ENCODE peak calls at places on chromosomes 1 and 21, in six cellular contexts. One of them, this sample, is unnamed.

GRCh38 chr1:59333626-59334277 is 36.9 kb downstream of the FGGY start:
- DNase-seq in uterus: no peak
- DNase-seq in HL-60: peak; percentile 53
- DNase-seq in DND-41: no peak
- DNase-seq in endothelial cell: no peak
- DNase-seq in AG09309: no peak
- DNase-seq in this sample: no peak

GRCh38 chr1:23787701-23788100 is 3.2 kb upstream of the LYPLA2 start:
- DNase-seq in endothelial cell: no peak
- DNase-seq in AG09309: no peak
- DNase-seq in uterus: no peak
- DNase-seq in HL-60: no peak
- DNase-seq in DND-41: no peak
- DNase-seq in this sample: no peak

GRCh38 chr1:234611799-234612351 is 1.9 kb upstream of the IRF2BP2 start:
- DNase-seq in DND-41: peak; percentile 30
- DNase-seq in endothelial cell: no peak
- DNase-seq in HL-60: peak; percentile 57
- DNase-seq in uterus: peak; percentile 42
- DNase-seq in AG09309: no peak
- DNase-seq in this sample: no peak

GRCh38 chr1:45373573-45373972 is 33.3 kb upstream of the MUTYH start:
- DNase-seq in AG09309: no peak
- DNase-seq in uterus: no peak
- DNase-seq in endothelial cell: no peak
- DNase-seq in HL-60: no peak
- DNase-seq in DND-41: no peak
- DNase-seq in this sample: no peak

GRCh38 chr1:53336146-53336545 is 8.3 kb upstream of the LRP8 start:
- DNase-seq in HL-60: no peak
- DNase-seq in AG09309: no peak
- DNase-seq in endothelial cell: no peak
- DNase-seq in DND-41: no peak
- DNase-seq in uterus: no peak
- DNase-seq in this sample: peak; percentile 20

GRCh38 chr1:210597555-210598134 is 268.9 kb downstream of the HHAT start:
- DNase-seq in endothelial cell: no peak
- DNase-seq in HL-60: peak; percentile 32
- DNase-seq in AG09309: peak; percentile 86
- DNase-seq in DND-41: no peak
- DNase-seq in uterus: no peak
- DNase-seq in this sample: no peak

GRCh38 chr1:39450956-39451601 is 40.4 kb upstream of the BMP8A start:
- DNase-seq in DND-41: no peak
- DNase-seq in uterus: no peak
- DNase-seq in AG09309: peak; percentile 39
- DNase-seq in endothelial cell: no peak
- DNase-seq in HL-60: no peak
- DNase-seq in this sample: no peak

GRCh38 chr1:164699815-164700491 is 141.0 kb downstream of the PBX1 start:
- DNase-seq in AG09309: no peak
- DNase-seq in uterus: no peak
- DNase-seq in HL-60: no peak
- DNase-seq in DND-41: no peak
- DNase-seq in endothelial cell: no peak
- DNase-seq in this sample: no peak

GRCh38 chr1:161019767-161020572 is 982 bp downstream of the F11R start:
- DNase-seq in DND-41: no peak
- DNase-seq in AG09309: no peak
- DNase-seq in uterus: no peak
- DNase-seq in endothelial cell: peak; percentile 11
- DNase-seq in HL-60: peak; percentile 18
- DNase-seq in this sample: no peak

GRCh38 chr1:182770193-182770592 is 19.4 kb upstream of the NPL start:
- DNase-seq in uterus: no peak
- DNase-seq in AG09309: no peak
- DNase-seq in HL-60: no peak
- DNase-seq in DND-41: no peak
- DNase-seq in endothelial cell: no peak
- DNase-seq in this sample: no peak

GRCh38 chr1:54517536-54517935 is 30.5 kb upstream of the ACOT11 start:
- DNase-seq in DND-41: no peak
- DNase-seq in endothelial cell: no peak
- DNase-seq in AG09309: no peak
- DNase-seq in HL-60: no peak
- DNase-seq in uterus: no peak
- DNase-seq in this sample: no peak

GRCh38 chr1:54518489-54518888 is 29.5 kb upstream of the ACOT11 start:
- DNase-seq in uterus: no peak
- DNase-seq in AG09309: no peak
- DNase-seq in endothelial cell: no peak
- DNase-seq in HL-60: no peak
- DNase-seq in DND-41: no peak
- DNase-seq in this sample: no peak

GRCh38 chr1:54516249-54516920 is 31.6 kb upstream of the ACOT11 start:
- DNase-seq in DND-41: no peak
- DNase-seq in HL-60: no peak
- DNase-seq in endothelial cell: no peak
- DNase-seq in uterus: no peak
- DNase-seq in AG09309: no peak
- DNase-seq in this sample: no peak

GRCh38 chr1:54519709-54520108 is 28.3 kb upstream of the ACOT11 start:
- DNase-seq in HL-60: no peak
- DNase-seq in AG09309: no peak
- DNase-seq in DND-41: no peak
- DNase-seq in uterus: no peak
- DNase-seq in endothelial cell: peak; percentile 37
- DNase-seq in this sample: no peak
- TF ChIP-seq CTCF in HL-60: no peak
- TF ChIP-seq CTCF in AG09309: no peak
- TF ChIP-seq CTCF in DND-41: peak; percentile 49
- TF ChIP-seq CTCF in uterus: no peak
- TF ChIP-seq CTCF in endothelial cell: peak; percentile 21
- TF ChIP-seq CTCF in this sample: peak; percentile 30

GRCh38 chr1:206905295-206906164 is 8.3 kb downstream of the IL24 start:
- DNase-seq in HL-60: no peak
- DNase-seq in uterus: no peak
- DNase-seq in DND-41: peak; percentile 66
- DNase-seq in AG09309: peak; percentile 88
- DNase-seq in endothelial cell: no peak
- DNase-seq in this sample: no peak
- TF ChIP-seq CTCF in HL-60: no peak
- TF ChIP-seq CTCF in uterus: no peak
- TF ChIP-seq CTCF in DND-41: no peak
- TF ChIP-seq CTCF in AG09309: peak; percentile 17
- TF ChIP-seq CTCF in endothelial cell: no peak
- TF ChIP-seq CTCF in this sample: no peak

DNA sequence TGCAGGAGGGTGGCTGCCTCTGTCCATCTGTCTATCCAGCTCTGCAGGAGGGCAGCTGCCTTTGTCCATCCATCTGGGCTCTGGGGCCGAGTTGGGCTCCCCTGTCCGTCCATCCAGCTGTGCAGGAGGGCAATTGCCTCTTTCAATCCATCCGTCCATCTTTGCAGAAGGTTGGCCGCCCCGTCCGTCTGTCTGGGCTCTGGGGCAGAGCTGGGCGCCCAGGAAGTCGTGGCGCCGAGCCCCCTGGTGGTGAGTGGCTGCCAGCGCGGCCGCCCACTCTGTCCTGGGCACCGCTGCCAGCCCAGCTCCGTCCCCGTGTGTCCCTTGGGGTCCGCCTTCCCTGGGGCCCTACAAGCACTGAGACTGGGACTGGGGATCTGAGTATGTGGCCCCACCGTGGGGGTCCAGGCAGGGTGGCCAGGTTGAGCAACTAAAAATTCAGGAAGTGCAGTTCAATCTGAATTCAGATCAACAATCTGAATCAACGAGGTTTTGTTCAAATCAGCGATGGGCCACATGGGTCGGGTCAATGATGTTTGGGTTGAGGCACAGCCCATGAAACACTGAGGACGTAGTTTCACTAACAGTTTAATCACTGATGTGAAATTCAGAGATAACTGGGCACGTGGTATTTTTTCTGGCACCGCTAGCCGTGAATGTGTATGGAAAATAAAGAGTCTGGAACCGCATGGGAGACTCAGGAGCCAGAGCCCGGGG is 99.1 kb upstream of the ACTRT2 start:
- DNase-seq in AG09309: no peak
- DNase-seq in uterus: no peak
- DNase-seq in DND-41: peak; percentile 17
- DNase-seq in HL-60: no peak
- DNase-seq in endothelial cell: no peak
- DNase-seq in this sample: no peak
- TF ChIP-seq CTCF in AG09309: peak; percentile 7
- TF ChIP-seq CTCF in uterus: no peak
- TF ChIP-seq CTCF in DND-41: peak; percentile 75
- TF ChIP-seq CTCF in HL-60: peak; percentile 18
- TF ChIP-seq CTCF in endothelial cell: peak; percentile 42
- TF ChIP-seq CTCF in this sample: peak; percentile 45

GRCh38 chr1:46991083-46991923 is 32.2 kb upstream of the CYP4X1 start:
- DNase-seq in DND-41: no peak
- DNase-seq in AG09309: no peak
- DNase-seq in uterus: no peak
- DNase-seq in endothelial cell: no peak
- DNase-seq in HL-60: no peak
- DNase-seq in this sample: no peak
- TF ChIP-seq CTCF in DND-41: peak; percentile 53
- TF ChIP-seq CTCF in AG09309: no peak
- TF ChIP-seq CTCF in uterus: no peak
- TF ChIP-seq CTCF in endothelial cell: peak; percentile 27
- TF ChIP-seq CTCF in HL-60: no peak
- TF ChIP-seq CTCF in this sample: peak; percentile 50

GRCh38 chr21:39153373-39153772 is 29.9 kb downstream of the PSMG1 start:
- DNase-seq in endothelial cell: no peak
- DNase-seq in DND-41: no peak
- DNase-seq in HL-60: no peak
- DNase-seq in AG09309: no peak
- DNase-seq in uterus: no peak
- DNase-seq in this sample: no peak
- TF ChIP-seq CTCF in endothelial cell: peak; percentile 51
- TF ChIP-seq CTCF in DND-41: peak; percentile 45
- TF ChIP-seq CTCF in HL-60: peak; percentile 0
- TF ChIP-seq CTCF in AG09309: peak; percentile 55
- TF ChIP-seq CTCF in uterus: no peak
- TF ChIP-seq CTCF in this sample: peak; percentile 67

GRCh38 chr1:58250587-58250948 is 296.0 kb downstream of the OMA1 start:
- DNase-seq in DND-41: no peak
- DNase-seq in AG09309: no peak
- DNase-seq in endothelial cell: no peak
- DNase-seq in uterus: no peak
- DNase-seq in HL-60: no peak
- DNase-seq in this sample: no peak

GRCh38 chr1:58248067-58248466 is 298.5 kb downstream of the OMA1 start:
- DNase-seq in endothelial cell: no peak
- DNase-seq in HL-60: no peak
- DNase-seq in uterus: no peak
- DNase-seq in AG09309: no peak
- DNase-seq in DND-41: no peak
- DNase-seq in this sample: no peak

GRCh38 chr1:58249371-58249728 is 297.2 kb downstream of the OMA1 start:
- DNase-seq in HL-60: no peak
- DNase-seq in DND-41: no peak
- DNase-seq in uterus: no peak
- DNase-seq in endothelial cell: no peak
- DNase-seq in AG09309: no peak
- DNase-seq in this sample: no peak

GRCh38 chr1:58251415-58252073 is 295.0 kb downstream of the OMA1 start:
- DNase-seq in DND-41: peak; percentile 11
- DNase-seq in endothelial cell: peak; percentile 29
- DNase-seq in AG09309: no peak
- DNase-seq in HL-60: peak; percentile 73
- DNase-seq in uterus: no peak
- DNase-seq in this sample: no peak

DNA sequence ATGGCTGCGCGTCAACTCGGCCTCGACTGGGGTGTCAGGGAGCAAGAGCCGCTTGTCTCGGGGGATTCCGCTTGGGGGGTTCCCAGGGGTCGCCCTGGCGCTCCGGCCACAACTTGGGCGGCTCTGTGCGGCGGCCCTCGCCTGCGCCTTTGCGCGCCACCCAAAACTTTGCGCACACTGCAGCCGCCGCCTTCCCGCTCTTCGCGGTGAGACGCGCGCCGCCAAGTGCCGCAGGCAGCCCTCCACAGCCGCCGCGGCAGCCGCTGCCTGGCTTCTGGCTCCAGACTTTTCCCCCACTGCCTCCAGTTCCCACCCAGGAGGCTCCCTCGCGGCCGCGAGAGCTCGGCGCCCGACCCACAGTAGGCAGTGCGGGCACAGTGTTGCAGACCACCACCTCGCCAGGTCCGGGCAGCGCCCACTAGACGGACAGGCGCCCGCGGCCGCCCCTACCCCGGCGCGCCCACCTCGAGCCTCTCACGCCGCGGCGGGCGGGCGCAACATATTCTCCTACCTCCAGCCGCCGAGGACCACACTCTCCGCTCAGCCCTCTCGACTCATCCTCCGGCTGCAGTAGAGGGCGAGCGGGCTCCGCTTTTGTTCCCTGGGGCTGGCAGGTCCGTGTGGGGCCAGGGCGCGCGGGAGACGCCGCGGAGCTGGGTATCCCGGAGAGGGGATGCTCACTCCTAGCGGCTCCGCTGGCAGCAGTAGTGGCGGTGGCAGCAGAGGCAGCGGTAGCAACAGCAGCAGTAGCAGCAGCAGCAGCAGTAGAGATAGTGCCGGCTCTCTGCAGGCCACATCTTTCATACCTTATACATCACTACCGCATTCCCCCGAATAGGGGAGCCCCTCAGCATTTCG is 296.6 kb downstream of the OMA1 start:
- DNase-seq in HL-60: no peak
- DNase-seq in uterus: peak; percentile 13
- DNase-seq in DND-41: no peak
- DNase-seq in endothelial cell: peak; percentile 47
- DNase-seq in AG09309: peak; percentile 8
- DNase-seq in this sample: no peak
- TF ChIP-seq CTCF in HL-60: no peak
- TF ChIP-seq CTCF in uterus: no peak
- TF ChIP-seq CTCF in DND-41: no peak
- TF ChIP-seq CTCF in endothelial cell: no peak
- TF ChIP-seq CTCF in AG09309: peak; percentile 13
- TF ChIP-seq CTCF in this sample: no peak

GRCh38 chr21:46135782-46136181 is 19.6 kb downstream of the FTCD start:
- DNase-seq in AG09309: no peak
- DNase-seq in DND-41: no peak
- DNase-seq in endothelial cell: no peak
- DNase-seq in HL-60: no peak
- DNase-seq in uterus: no peak
- DNase-seq in this sample: no peak
- TF ChIP-seq CTCF in AG09309: no peak
- TF ChIP-seq CTCF in DND-41: no peak
- TF ChIP-seq CTCF in endothelial cell: no peak
- TF ChIP-seq CTCF in HL-60: no peak
- TF ChIP-seq CTCF in uterus: no peak
- TF ChIP-seq CTCF in this sample: no peak

This sample was measured in chondrocyte.